ENCODE peak calls at places on chromosomes 5 and 9, in eight cellular contexts. J, I, Y, W, C, K, R and N are unnamed samples.

GRCh38 chr5:92613546-92613945 is 967.5 kb downstream of the NR2F1-AS1 start:
- DNase-seq in J (no peak), I (no peak), Y (no peak), W (no peak), C (no peak), K (no peak), R (no peak), N (no peak)

GRCh38 chr9:130912932-130913598 is 16.5 kb upstream of the QRFP start:
- DNase-seq in J (no peak), I (no peak), Y (no peak), W (peak), C (no peak), K (no peak), R (no peak), N (no peak)

GRCh38 chr9:126159661-126160060 is 167.0 kb upstream of the MVB12B start:
- DNase-seq in J (no peak), I (no peak), Y (no peak), W (no peak), C (no peak), K (peak), R (no peak), N (no peak)

GRCh38 chr9:122379340-122379739 is 8.5 kb downstream of the PTGS1 start:
- DNase-seq in J (no peak), I (no peak), Y (peak), W (no peak), C (no peak), K (no peak), R (no peak), N (no peak)

GRCh38 chr5:96502247-96502646 is 69.2 kb upstream of the PCSK1 start:
- DNase-seq in J (no peak), I (no peak), Y (no peak), W (no peak), C (no peak), K (no peak), R (no peak), N (no peak)

GRCh38 chr5:125181955-125182354 is 435.5 kb upstream of the ZNF608 start:
- DNase-seq in J (no peak), I (no peak), Y (no peak), W (no peak), C (no peak), K (no peak), R (no peak), N (no peak)

GRCh38 chr5:180601591-180602480 is 10.5 kb upstream of the SCGB3A1 start:
- DNase-seq in J (no peak), I (no peak), Y (no peak), W (no peak), C (no peak), K (peak), R (peak), N (no peak)

GRCh38 chr5:55920784-55921183 is 69.6 kb downstream of the IL31RA start:
- DNase-seq in J (no peak), I (no peak), Y (no peak), W (no peak), C (no peak), K (no peak), R (no peak), N (no peak)

GRCh38 chr5:171847026-171847425 is 61.4 kb downstream of the SMIM23 start:
- DNase-seq in J (no peak), I (no peak), Y (no peak), W (no peak), C (no peak), K (no peak), R (no peak), N (no peak)

GRCh38 chr5:149860801-149861322 is 83.7 kb downstream of the PDE6A start:
- DNase-seq in J (peak), I (no peak), Y (peak), W (no peak), C (peak), K (peak), R (no peak), N (no peak)

GRCh38 chr5:134945041-134945440 is 22.7 kb upstream of the CATSPER3 start:
- DNase-seq in J (no peak), I (no peak), Y (no peak), W (no peak), C (no peak), K (no peak), R (no peak), N (no peak)

GRCh38 chr9:124017929-124018730 is 6.6 kb downstream of the LHX2 start:
- DNase-seq in J (no peak), I (no peak), Y (no peak), W (no peak), C (no peak), K (no peak), R (no peak), N (no peak)

GRCh38 chr9:126057461-126057860 is 269.2 kb upstream of the MVB12B start:
- DNase-seq in J (no peak), I (no peak), Y (no peak), W (no peak), C (no peak), K (peak), R (no peak), N (no peak)

GRCh38 chr9:131281119-131281965 is 5.0 kb upstream of the FAM78A start:
- DNase-seq in J (no peak), I (no peak), Y (no peak), W (no peak), C (no peak), K (no peak), R (no peak), N (no peak)

GRCh38 chr9:133162802-133163558 is 734 bp downstream of the GBGT1 start:
- DNase-seq in J (no peak), I (no peak), Y (no peak), W (no peak), C (no peak), K (peak), R (no peak), N (no peak)

GRCh38 chr9:120187758-120188157 is 392.2 kb downstream of the CDK5RAP2 start:
- DNase-seq in J (no peak), I (peak), Y (no peak), W (no peak), C (no peak), K (no peak), R (no peak), N (no peak)

GRCh38 chr9:112037281-112038016 is 137.6 kb downstream of the SUSD1 start:
- DNase-seq in J (peak), I (no peak), Y (peak), W (no peak), C (peak), K (peak), R (no peak), N (no peak)

GRCh38 chr9:93680445-93681315 is 104.3 kb downstream of the PHF2 start:
- DNase-seq in J (no peak), I (no peak), Y (no peak), W (peak), C (no peak), K (peak), R (peak), N (no peak)

GRCh38 chr9:26656003-26656940 is 236.3 kb downstream of the CAAP1 start:
- DNase-seq in J (peak), I (no peak), Y (peak), W (no peak), C (no peak), K (no peak), R (no peak), N (no peak)

GRCh38 chr5:57779383-57780223 is 297.0 kb upstream of the ACTBL2 start:
- DNase-seq in J (peak), I (no peak), Y (peak), W (peak), C (no peak), K (no peak), R (no peak), N (no peak)

GRCh38 chr9:96008502-96009222 is 133.2 kb downstream of the ERCC6L2 start:
- DNase-seq in J (peak), I (no peak), Y (no peak), W (no peak), C (no peak), K (no peak), R (no peak), N (no peak)

GRCh38 chr5:149652697-149653096 is 71.4 kb downstream of the ARHGEF37 start:
- DNase-seq in J (no peak), I (no peak), Y (no peak), W (no peak), C (no peak), K (no peak), R (no peak), N (no peak)

GRCh38 chr5:127935398-127935797 is 148.2 kb upstream of the SLC12A2 start:
- DNase-seq in J (no peak), I (no peak), Y (no peak), W (no peak), C (no peak), K (no peak), R (no peak), N (no peak)

GRCh38 chr5:132471006-132471907 is 19.3 kb downstream of the IRF1 start:
- DNase-seq in J (no peak), I (no peak), Y (no peak), W (no peak), C (no peak), K (no peak), R (peak), N (no peak)

GRCh38 chr5:169547508-169547907 is 36.1 kb upstream of the SPDL1 start:
- DNase-seq in J (no peak), I (no peak), Y (no peak), W (no peak), C (no peak), K (no peak), R (no peak), N (no peak)

GRCh38 chr9:94928271-94928670 is 201.8 kb downstream of the AOPEP start:
- DNase-seq in J (no peak), I (no peak), Y (no peak), W (no peak), C (no peak), K (no peak), R (no peak), N (no peak)

GRCh38 chr9:113577525-113578261 is 114.2 kb downstream of the RGS3 start:
- DNase-seq in J (no peak), I (no peak), Y (no peak), W (no peak), C (no peak), K (peak), R (no peak), N (no peak)

GRCh38 chr5:67648201-67648671 is 451.6 kb upstream of the CD180 start:
- DNase-seq in J (no peak), I (peak), Y (no peak), W (peak), C (no peak), K (no peak), R (peak), N (no peak)

GRCh38 chr5:159047081-159047480 is 52.6 kb downstream of the EBF1 start:
- DNase-seq in J (no peak), I (no peak), Y (no peak), W (no peak), C (no peak), K (no peak), R (no peak), N (no peak)

GRCh38 chr5:177132504-177133118 is 962 bp upstream of the NSD1 start:
- DNase-seq in J (no peak), I (no peak), Y (no peak), W (peak), C (peak), K (peak), R (peak), N (no peak)

GRCh38 chr9:37324261-37324683 is 98.2 kb upstream of the GRHPR start:
- DNase-seq in J (peak), I (no peak), Y (peak), W (no peak), C (peak), K (no peak), R (no peak), N (no peak)

GRCh38 chr5:73008831-73009230 is 53.0 kb downstream of the FCHO2 start:
- DNase-seq in J (no peak), I (no peak), Y (no peak), W (no peak), C (no peak), K (no peak), R (no peak), N (no peak)

GRCh38 chr9:82538634-82539033 is 524.3 kb downstream of the RASEF start:
- DNase-seq in J (no peak), I (no peak), Y (no peak), W (no peak), C (no peak), K (no peak), R (no peak), N (no peak)

GRCh38 chr9:136762915-136763648 is 1.2 kb downstream of the LCN15 start:
- DNase-seq in J (peak), I (no peak), Y (peak), W (no peak), C (peak), K (no peak), R (no peak), N (no peak)

GRCh38 chr5:5044240-5044840 is 95.8 kb upstream of the ADAMTS16 start:
- DNase-seq in J (no peak), I (no peak), Y (no peak), W (no peak), C (no peak), K (no peak), R (no peak), N (no peak)

GRCh38 chr5:85628153-85628552 is 989.6 kb upstream of the COX7C start:
- DNase-seq in J (no peak), I (no peak), Y (no peak), W (no peak), C (no peak), K (no peak), R (no peak), N (no peak)

GRCh38 chr5:84287964-84288363 is 96.7 kb downstream of the EDIL3 start:
- DNase-seq in J (peak), I (no peak), Y (no peak), W (no peak), C (no peak), K (no peak), R (no peak), N (no peak)

GRCh38 chr5:84614907-84615306 is 230.2 kb upstream of the EDIL3 start:
- DNase-seq in J (no peak), I (no peak), Y (no peak), W (no peak), C (no peak), K (no peak), R (no peak), N (no peak)

GRCh38 chr5:112555197-112555596 is 136.1 kb upstream of the EPB41L4A start:
- DNase-seq in J (no peak), I (no peak), Y (no peak), W (no peak), C (no peak), K (no peak), R (no peak), N (no peak)
- TF ChIP-seq CTCF in J (no peak), I (no peak), Y (no peak), W (no peak), C (no peak), K (no peak), R (no peak), N (no peak)

DNA sequence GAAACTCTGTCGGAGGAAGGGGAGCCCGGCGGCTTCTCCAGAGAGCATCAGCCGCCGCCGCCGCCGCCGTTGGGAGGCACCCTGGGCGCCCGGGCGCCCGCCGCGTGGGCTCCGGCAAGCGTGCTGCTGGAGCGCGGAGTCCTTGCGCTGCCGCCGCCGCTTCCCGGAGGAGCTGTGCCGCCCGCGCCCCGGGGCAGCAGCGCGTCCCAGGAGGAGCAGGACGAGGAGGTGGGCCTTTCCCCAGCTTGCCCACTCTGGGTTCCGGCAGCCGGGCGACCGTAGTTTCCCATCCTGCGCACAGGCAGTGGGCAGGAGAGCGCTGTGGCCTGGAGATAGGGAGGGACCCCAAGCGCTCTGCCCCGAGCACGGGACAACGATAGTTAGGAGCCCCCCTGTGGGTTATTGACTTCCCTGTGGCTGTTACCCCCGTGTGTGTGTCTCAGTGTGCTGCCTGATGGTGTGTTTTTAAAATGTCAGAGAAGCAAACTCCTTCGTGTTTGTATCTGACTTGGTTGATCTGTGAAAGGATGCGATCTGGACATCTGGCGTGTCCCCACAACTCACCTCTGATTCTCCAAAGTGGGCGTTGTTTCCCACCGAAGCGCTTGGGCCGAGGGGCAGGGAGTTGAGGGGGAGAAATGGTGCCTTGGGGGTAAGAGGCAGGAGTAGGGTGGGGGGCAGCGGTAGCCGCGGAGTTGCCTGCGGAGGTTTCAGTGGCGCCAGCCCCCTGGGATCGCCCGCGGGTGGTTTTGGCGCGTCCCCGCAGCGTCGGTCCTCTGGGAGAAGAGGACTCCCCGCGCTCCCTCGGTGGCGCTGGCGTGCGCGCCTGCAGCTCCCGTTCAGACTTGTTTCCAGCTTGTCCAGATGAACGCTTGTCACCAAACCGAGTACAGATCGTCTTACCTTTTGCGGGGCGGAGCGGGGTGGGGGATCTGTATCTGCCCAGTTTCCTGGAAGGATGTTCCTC is 881 bp downstream of the MAST4 start:
- DNase-seq in J (no peak), I (no peak), Y (peak), W (no peak), C (no peak), K (peak), R (no peak), N (no peak)
- TF ChIP-seq CTCF in J (no peak), I (no peak), Y (no peak), W (no peak), C (no peak), K (no peak), R (no peak), N (no peak)

DNA sequence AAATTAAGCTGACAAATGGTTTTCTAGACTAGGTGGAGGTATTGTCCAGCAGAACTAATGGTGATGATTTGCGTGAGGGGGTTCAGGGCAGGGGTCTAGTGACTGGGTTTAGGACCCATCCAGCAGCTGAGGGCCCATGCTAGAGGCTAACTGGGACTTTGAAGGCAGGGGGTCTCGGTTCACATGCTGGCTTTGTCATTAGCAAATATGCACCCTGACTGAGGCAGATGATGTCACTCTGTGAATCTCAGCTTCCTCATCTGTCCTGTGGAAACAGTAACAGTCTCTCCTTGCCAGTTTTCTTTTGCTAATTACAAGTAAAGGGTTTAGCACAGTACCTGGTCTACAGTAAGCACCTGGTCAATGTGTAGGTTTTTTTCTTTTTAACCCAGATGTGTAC is 5.2 kb downstream of the SH2D3C start:
- DNase-seq in J (no peak), I (no peak), Y (no peak), W (no peak), C (no peak), K (no peak), R (no peak), N (no peak)
- TF ChIP-seq CTCF in J (no peak), I (no peak), Y (no peak), W (no peak), C (no peak), K (no peak), R (no peak), N (no peak)

GRCh38 chr9:6944093-6944551 is 186.3 kb downstream of the KDM4C start:
- DNase-seq in J (no peak), I (no peak), Y (no peak), W (no peak), C (no peak), K (no peak), R (no peak), N (no peak)
- TF ChIP-seq CTCF in J (no peak), I (no peak), Y (peak), W (no peak), C (no peak), K (no peak), R (no peak), N (peak)

GRCh38 chr9:2991292-2991691 is 147.4 kb upstream of the PUM3 start:
- DNase-seq in J (no peak), I (no peak), Y (no peak), W (no peak), C (no peak), K (no peak), R (no peak), N (no peak)
- TF ChIP-seq CTCF in J (no peak), I (no peak), Y (peak), W (no peak), C (no peak), K (no peak), R (no peak), N (peak)

GRCh38 chr9:117046666-117047327 is 359.7 kb downstream of the TRIM32 start:
- DNase-seq in J (peak), I (no peak), Y (no peak), W (no peak), C (no peak), K (no peak), R (no peak), N (no peak)
- TF ChIP-seq CTCF in J (peak), I (no peak), Y (peak), W (no peak), C (no peak), K (no peak), R (no peak), N (peak)

GRCh38 chr5:53917095-53917494 is 356.7 kb downstream of the NDUFS4 start:
- DNase-seq in J (no peak), I (no peak), Y (no peak), W (no peak), C (no peak), K (no peak), R (no peak), N (no peak)
- TF ChIP-seq CTCF in J (no peak), I (no peak), Y (no peak), W (no peak), C (no peak), K (no peak), R (no peak), N (no peak)